ENCODE peak calls at places on chromosomes 6 and 20, in five cellular contexts. R is psoas muscle, E is WERI-Rb-1, G is fibroblast of lung, W is glutamatergic neuron. S is an unnamed sample.

GRCh38 chr20:44052166-44052565 is 134.8 kb downstream of the JPH2 start:
- DNase-seq in R (no peak), E (no peak), G (no peak), W (no peak), S (no peak)

GRCh38 chr6:139230421-139230840 is 61.4 kb downstream of the TXLNB start:
- DNase-seq in R (no peak), E (no peak), G (peak), W (no peak), S (no peak)

GRCh38 chr20:48324744-48325143 is 503.1 kb downstream of the PREX1 start:
- DNase-seq in R (no peak), E (no peak), G (no peak), W (no peak), S (no peak)

GRCh38 chr6:170102038-170102437 is 188.8 kb downstream of the DLL1 start:
- DNase-seq in R (no peak), E (no peak), G (no peak), W (peak), S (peak)

GRCh38 chr6:149942461-149942829 is 631 bp downstream of the ULBP2 start:
- DNase-seq in R (no peak), E (no peak), G (no peak), W (peak), S (no peak)

GRCh38 chr20:5864428-5864827 is 85.9 kb downstream of the TRMT6 start:
- DNase-seq in R (no peak), E (peak), G (no peak), W (no peak), S (no peak)

GRCh38 chr6:90446164-90446563 is 140.7 kb downstream of the MAP3K7 start:
- DNase-seq in R (no peak), E (no peak), G (peak), W (no peak), S (no peak)

GRCh38 chr6:39228111-39228971 is 934 bp downstream of the KCNK5 start:
- DNase-seq in R (no peak), E (no peak), G (no peak), W (no peak), S (no peak)

GRCh38 chr6:151067684-151068596 is 171.8 kb upstream of the AKAP12 start:
- DNase-seq in R (peak), E (no peak), G (peak), W (no peak), S (peak)

GRCh38 chr20:46672543-46673148 is 16.6 kb downstream of the TP53RK start:
- DNase-seq in R (no peak), E (no peak), G (no peak), W (no peak), S (no peak)

GRCh38 chr6:305371-306206 is 13.3 kb downstream of the DUSP22 start:
- DNase-seq in R (no peak), E (no peak), G (no peak), W (no peak), S (no peak)

GRCh38 chr6:164168595-164168994 is 754.1 kb downstream of the QKI start:
- DNase-seq in R (no peak), E (no peak), G (no peak), W (no peak), S (no peak)

GRCh38 chr6:161459008-161459407 is 185.1 kb upstream of the AGPAT4 start:
- DNase-seq in R (no peak), E (no peak), G (peak), W (no peak), S (no peak)

GRCh38 chr20:62312662-62312977 is 9.8 kb downstream of the ADRM1 start:
- DNase-seq in R (no peak), E (no peak), G (no peak), W (no peak), S (no peak)

GRCh38 chr20:40638414-40638813 is 50.6 kb downstream of the MAFB start:
- DNase-seq in R (no peak), E (no peak), G (no peak), W (no peak), S (no peak)

GRCh38 chr6:54980511-54981275 is 134.1 kb downstream of the FAM83B start:
- DNase-seq in R (no peak), E (no peak), G (peak), W (no peak), S (no peak)

GRCh38 chr6:26109776-26110175 is 22.5 kb downstream of the HFE start:
- DNase-seq in R (no peak), E (no peak), G (no peak), W (no peak), S (no peak)

GRCh38 chr6:133815313-133815712 is 73.6 kb upstream of the TCF21 start:
- DNase-seq in R (no peak), E (no peak), G (no peak), W (no peak), S (no peak)

GRCh38 chr6:17212541-17213371 is 68.4 kb upstream of the RBM24 start:
- DNase-seq in R (peak), E (peak), G (peak), W (peak), S (no peak)

GRCh38 chr6:71602385-71602949 is 283.9 kb upstream of the RIMS1 start:
- DNase-seq in R (no peak), E (no peak), G (peak), W (no peak), S (no peak)

GRCh38 chr6:105851586-105851985 is 234.6 kb upstream of the PRDM1 start:
- DNase-seq in R (no peak), E (no peak), G (no peak), W (no peak), S (no peak)

GRCh38 chr6:30321692-30322388 is 4.9 kb upstream of the TRIM39 start:
- DNase-seq in R (no peak), E (no peak), G (peak), W (no peak), S (no peak)

GRCh38 chr6:117613920-117614535 is 11.7 kb upstream of the GOPC start:
- DNase-seq in R (no peak), E (no peak), G (peak), W (no peak), S (no peak)

GRCh38 chr6:166673309-166673708 is 46.3 kb upstream of the RPS6KA2 start:
- DNase-seq in R (no peak), E (no peak), G (no peak), W (no peak), S (no peak)

GRCh38 chr20:46255440-46256104 is 52.7 kb downstream of the CDH22 start:
- DNase-seq in R (peak), E (peak), G (peak), W (no peak), S (peak)

DNA sequence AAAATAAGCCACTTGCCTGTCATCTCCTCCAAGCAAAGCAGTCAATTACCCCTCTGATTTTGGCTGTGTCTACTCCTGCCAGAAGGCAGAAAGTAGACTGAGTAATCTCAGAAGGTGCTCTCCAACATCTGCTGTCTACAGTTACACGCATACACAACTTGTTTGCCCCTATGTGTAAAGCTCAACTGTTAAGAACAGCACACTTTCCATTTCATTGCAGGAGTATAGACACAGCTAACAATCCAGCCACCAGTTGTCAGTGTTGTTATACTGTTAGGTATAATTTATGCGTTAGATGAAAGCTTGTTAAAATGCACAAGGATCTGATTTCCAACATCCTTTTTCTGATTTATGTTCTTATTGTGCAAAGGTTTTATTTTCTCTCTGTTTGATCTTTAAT is 88.2 kb downstream of the SAMD3 start:
- DNase-seq in R (no peak), E (no peak), G (no peak), W (no peak), S (no peak)
- TF ChIP-seq CTCF in R (no peak), E (no peak), G (no peak), W (no peak), S (no peak)

GRCh38 chr6:74578339-74578738 is 627.5 kb downstream of the COL12A1 start:
- DNase-seq in R (no peak), E (no peak), G (peak), W (no peak), S (no peak)

GRCh38 chr6:74573613-74574012 is 632.2 kb downstream of the COL12A1 start:
- DNase-seq in R (no peak), E (no peak), G (no peak), W (no peak), S (no peak)

GRCh38 chr6:74570044-74570443 is 635.8 kb downstream of the COL12A1 start:
- DNase-seq in R (no peak), E (no peak), G (no peak), W (no peak), S (no peak)

GRCh38 chr6:74577619-74578018 is 628.2 kb downstream of the COL12A1 start:
- DNase-seq in R (no peak), E (no peak), G (peak), W (no peak), S (no peak)

DNA sequence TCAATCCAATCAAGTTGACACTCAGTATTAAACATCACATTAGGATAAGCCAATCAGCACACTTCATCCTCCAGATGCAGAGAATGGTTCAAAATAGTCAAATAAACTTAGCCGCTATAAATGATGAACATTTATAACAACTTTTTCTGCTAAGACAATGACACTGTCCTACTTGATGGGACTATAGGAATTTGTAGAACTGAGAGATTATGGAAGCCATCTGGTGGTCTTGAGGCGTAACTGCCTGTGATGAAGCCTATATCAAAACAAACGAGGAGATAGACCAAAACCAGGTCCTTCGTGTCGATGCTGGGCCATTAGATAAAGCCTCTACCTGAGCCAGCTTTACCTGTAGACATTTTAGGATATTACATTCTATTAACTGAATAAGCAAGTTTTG is 631.1 kb downstream of the COL12A1 start:
- DNase-seq in R (no peak), E (no peak), G (peak), W (no peak), S (no peak)
- TF ChIP-seq CTCF in R (peak), E (peak), G (peak), W (peak), S (no peak)

GRCh38 chr6:135675862-135676261 is 175.6 kb upstream of the PDE7B start:
- DNase-seq in R (no peak), E (peak), G (peak), W (no peak), S (no peak)
- TF ChIP-seq CTCF in R (no peak), E (peak), G (peak), W (peak), S (no peak)

DNA sequence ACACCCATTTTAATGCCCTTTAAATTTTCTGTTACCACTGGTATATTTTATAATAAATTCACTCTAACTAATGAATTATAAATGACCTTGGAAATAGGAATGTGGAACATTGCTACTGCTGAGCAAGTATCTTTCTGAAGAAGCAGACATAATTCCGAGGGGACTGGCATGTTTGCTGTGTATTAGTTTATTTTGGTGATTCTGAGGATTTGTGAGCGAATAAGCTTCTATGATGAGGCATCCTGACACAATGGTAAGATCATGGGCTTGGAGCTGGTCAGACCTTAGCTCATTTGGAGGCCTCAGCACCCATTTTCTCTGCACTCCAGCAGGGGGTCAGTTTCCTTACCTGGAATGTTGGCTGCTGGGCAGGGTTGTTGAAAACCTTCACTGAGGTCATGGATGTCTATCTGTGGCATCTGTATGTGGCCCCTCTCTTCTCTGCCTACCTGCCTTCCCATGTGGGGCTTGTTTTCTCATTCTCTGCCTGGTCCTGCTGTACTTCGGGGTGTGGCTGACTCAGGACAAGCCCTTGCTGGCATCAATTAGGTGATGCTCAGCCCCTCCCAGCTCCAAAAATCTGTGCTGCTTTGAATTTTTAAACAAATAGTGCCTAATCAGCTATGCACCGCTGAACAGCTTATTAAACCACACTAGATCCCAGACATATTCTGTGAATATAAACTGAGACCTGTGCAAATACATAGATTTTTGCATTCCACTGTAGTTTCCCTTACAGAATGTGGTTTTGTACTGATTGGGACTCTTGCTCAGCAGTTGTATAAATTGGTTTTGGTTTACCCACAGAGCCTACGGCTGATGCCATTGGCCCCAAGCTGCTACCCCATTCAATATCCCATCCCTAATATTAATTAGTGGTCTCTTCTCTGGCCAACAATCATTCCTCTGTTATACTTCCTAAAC is 10.7 kb downstream of the ARID1B start:
- DNase-seq in R (no peak), E (no peak), G (peak), W (no peak), S (no peak)
- TF ChIP-seq CTCF in R (no peak), E (no peak), G (no peak), W (no peak), S (no peak)